ENCODE peak calls at places on chromosomes 6 and 20, in five cellular contexts. One of them, this sample, is unnamed.

GRCh38 chr6:87277123-87277522 is 45.3 kb upstream of the SMIM8 start:
- DNase-seq in GM03348: no peak
- DNase-seq in RKO: peak; percentile 72
- DNase-seq in stimulated activated CD4-positive, alpha-beta T cell treated with anti-CD3 and anti-CD28 coated beads, Interleukin-4, amount 100 ng/mL, for 24 hours: no peak
- DNase-seq in mucosa of gallbladder: no peak
- DNase-seq in this sample: no peak

GRCh38 chr6:26576929-26577719 is 19.6 kb upstream of the ABT1 start:
- DNase-seq in stimulated activated CD4-positive, alpha-beta T cell treated with anti-CD3 and anti-CD28 coated beads, Interleukin-4, amount 100 ng/mL, for 24 hours: peak; percentile 81
- DNase-seq in RKO: peak; percentile 82
- DNase-seq in mucosa of gallbladder: peak; percentile 38
- DNase-seq in GM03348: peak; percentile 49
- DNase-seq in this sample: no peak

GRCh38 chr20:50242863-50243609 is 52.4 kb downstream of the CEBPB start:
- DNase-seq in GM03348: no peak
- DNase-seq in mucosa of gallbladder: peak; percentile 31
- DNase-seq in RKO: no peak
- DNase-seq in stimulated activated CD4-positive, alpha-beta T cell treated with anti-CD3 and anti-CD28 coated beads, Interleukin-4, amount 100 ng/mL, for 24 hours: no peak
- DNase-seq in this sample: no peak

GRCh38 chr6:37029249-37029959 is 23.9 kb downstream of the FGD2 start:
- DNase-seq in mucosa of gallbladder: peak; percentile 74
- DNase-seq in GM03348: peak; percentile 84
- DNase-seq in stimulated activated CD4-positive, alpha-beta T cell treated with anti-CD3 and anti-CD28 coated beads, Interleukin-4, amount 100 ng/mL, for 24 hours: peak; percentile 47
- DNase-seq in RKO: peak; percentile 85
- DNase-seq in this sample: peak; percentile 74

GRCh38 chr6:106997392-106998257 is 23.1 kb upstream of the CD24 start:
- DNase-seq in stimulated activated CD4-positive, alpha-beta T cell treated with anti-CD3 and anti-CD28 coated beads, Interleukin-4, amount 100 ng/mL, for 24 hours: peak; percentile 55
- DNase-seq in mucosa of gallbladder: peak; percentile 33
- DNase-seq in GM03348: peak; percentile 73
- DNase-seq in RKO: peak; percentile 57
- DNase-seq in this sample: no peak

GRCh38 chr6:41088451-41088850 is 15.7 kb downstream of the NFYA start:
- DNase-seq in RKO: no peak
- DNase-seq in GM03348: no peak
- DNase-seq in stimulated activated CD4-positive, alpha-beta T cell treated with anti-CD3 and anti-CD28 coated beads, Interleukin-4, amount 100 ng/mL, for 24 hours: no peak
- DNase-seq in mucosa of gallbladder: no peak
- DNase-seq in this sample: no peak

GRCh38 chr20:16692442-16692841 is 37.4 kb upstream of the SNRPB2 start:
- DNase-seq in stimulated activated CD4-positive, alpha-beta T cell treated with anti-CD3 and anti-CD28 coated beads, Interleukin-4, amount 100 ng/mL, for 24 hours: no peak
- DNase-seq in mucosa of gallbladder: no peak
- DNase-seq in RKO: no peak
- DNase-seq in GM03348: no peak
- DNase-seq in this sample: no peak

GRCh38 chr6:116557863-116558262 is 4.3 kb downstream of the CALHM4 start:
- DNase-seq in stimulated activated CD4-positive, alpha-beta T cell treated with anti-CD3 and anti-CD28 coated beads, Interleukin-4, amount 100 ng/mL, for 24 hours: no peak
- DNase-seq in RKO: no peak
- DNase-seq in GM03348: peak; percentile 68
- DNase-seq in mucosa of gallbladder: peak; percentile 44
- DNase-seq in this sample: no peak

GRCh38 chr6:139016337-139017213 is 12.0 kb upstream of the ABRACL start:
- DNase-seq in stimulated activated CD4-positive, alpha-beta T cell treated with anti-CD3 and anti-CD28 coated beads, Interleukin-4, amount 100 ng/mL, for 24 hours: no peak
- DNase-seq in GM03348: no peak
- DNase-seq in RKO: no peak
- DNase-seq in mucosa of gallbladder: no peak
- DNase-seq in this sample: no peak

GRCh38 chr6:163745566-163746400 is 331.3 kb downstream of the QKI start:
- DNase-seq in mucosa of gallbladder: no peak
- DNase-seq in stimulated activated CD4-positive, alpha-beta T cell treated with anti-CD3 and anti-CD28 coated beads, Interleukin-4, amount 100 ng/mL, for 24 hours: no peak
- DNase-seq in RKO: peak; percentile 11
- DNase-seq in GM03348: peak; percentile 85
- DNase-seq in this sample: peak; percentile 31

GRCh38 chr6:166862287-166862977 is 93.9 kb downstream of the RNASET2 start:
- DNase-seq in stimulated activated CD4-positive, alpha-beta T cell treated with anti-CD3 and anti-CD28 coated beads, Interleukin-4, amount 100 ng/mL, for 24 hours: peak; percentile 15
- DNase-seq in GM03348: peak; percentile 31
- DNase-seq in RKO: no peak
- DNase-seq in mucosa of gallbladder: no peak
- DNase-seq in this sample: no peak

GRCh38 chr6:19013011-19013410 is 625.9 kb downstream of the RNF144B start:
- DNase-seq in GM03348: no peak
- DNase-seq in mucosa of gallbladder: no peak
- DNase-seq in RKO: no peak
- DNase-seq in stimulated activated CD4-positive, alpha-beta T cell treated with anti-CD3 and anti-CD28 coated beads, Interleukin-4, amount 100 ng/mL, for 24 hours: no peak
- DNase-seq in this sample: no peak

This sample was measured in psoas muscle.